ENCODE peak calls at places on chromosome 12, in eight cellular contexts. A is aorta; R is mammary epithelial cell; I is lower lobe of right lung; U is stomach; S is thoracic aorta; L is psoas muscle; J is CD8-positive, alpha-beta memory T cell. F is an unnamed sample. For H3K4me1, the result is how much of the 10 kb centered on the place peaks cover.

GRCh38 chr12:118023461-118023860 is 7.0 kb downstream of the RFC5 start:
- DNase-seq in A (no peak), R (no peak), I (no peak), U (no peak), S (no peak), L (no peak), J (no peak), F (no peak)

GRCh38 chr12:538731-539539 is 79.2 kb downstream of the B4GALNT3 start:
- DNase-seq in A (peak), R (peak), I (peak), U (peak), S (no peak), L (peak), J (peak), F (no peak)

GRCh38 chr12:111069886-111070285 is 149.5 kb upstream of the MYL2 start:
- DNase-seq in A (peak), R (no peak), I (no peak), U (no peak), S (no peak), L (no peak), J (no peak), F (no peak)

GRCh38 chr12:24246921-24247320 is 297.5 kb upstream of the SOX5 start:
- DNase-seq in A (no peak), R (no peak), I (no peak), U (no peak), S (no peak), L (no peak), J (no peak), F (no peak)

GRCh38 chr12:132108211-132108832 is 35.8 kb downstream of the DDX51 start:
- DNase-seq in A (no peak), R (no peak), I (no peak), U (no peak), S (no peak), L (no peak), J (no peak), F (no peak)

GRCh38 chr12:5244513-5244972 is 187.4 kb upstream of the NTF3 start:
- DNase-seq in A (no peak), R (no peak), I (no peak), U (peak), S (no peak), L (no peak), J (no peak), F (no peak)

GRCh38 chr12:51147309-51147708 is 25.6 kb downstream of the TFCP2 start:
- DNase-seq in A (no peak), R (no peak), I (no peak), U (no peak), S (no peak), L (no peak), J (no peak), F (no peak)

GRCh38 chr12:98968896-98969295 is 323.8 kb downstream of the APAF1 start:
- DNase-seq in A (no peak), R (no peak), I (no peak), U (no peak), S (no peak), L (no peak), J (no peak), F (no peak)

GRCh38 chr12:122411537-122411936 is 10.9 kb downstream of the CLIP1 start:
- DNase-seq in A (no peak), R (no peak), I (no peak), U (no peak), S (no peak), L (no peak), J (no peak), F (no peak)

GRCh38 chr12:123761841-123762714 is at the start of gene DNAH10:
- DNase-seq in A (no peak), R (no peak), I (peak), U (no peak), S (no peak), L (no peak), J (peak), F (no peak)

GRCh38 chr12:131779027-131779426 is 49.2 kb upstream of the MMP17 start:
- DNase-seq in A (no peak), R (no peak), I (no peak), U (no peak), S (no peak), L (no peak), J (no peak), F (no peak)

GRCh38 chr12:2411011-2411410 is 358.2 kb downstream of the CACNA1C start:
- DNase-seq in A (no peak), R (no peak), I (no peak), U (no peak), S (no peak), L (no peak), J (no peak), F (no peak)

GRCh38 chr12:57750561-57751431 is 1.3 kb downstream of the CDK4 start:
- DNase-seq in A (no peak), R (no peak), I (no peak), U (no peak), S (no peak), L (no peak), J (no peak), F (no peak)

GRCh38 chr12:90510948-90511347 is 444.0 kb downstream of the CCER1 start:
- DNase-seq in A (no peak), R (peak), I (no peak), U (no peak), S (no peak), L (no peak), J (no peak), F (no peak)

GRCh38 chr12:94595152-94595551 is 55.2 kb downstream of the TMCC3 start:
- DNase-seq in A (no peak), R (peak), I (no peak), U (no peak), S (no peak), L (no peak), J (no peak), F (no peak)

GRCh38 chr12:95942532-95943230 is at the start of gene CCDC38:
- DNase-seq in A (peak), R (peak), I (peak), U (peak), S (peak), L (peak), J (peak), F (no peak)

GRCh38 chr12:103093499-103094106 is 136.1 kb downstream of the ASCL1 start:
- DNase-seq in A (no peak), R (no peak), I (no peak), U (peak), S (no peak), L (no peak), J (no peak), F (no peak)

GRCh38 chr12:7019043-7019569 is 830 bp upstream of the LPCAT3 start:
- DNase-seq in A (no peak), R (no peak), I (no peak), U (no peak), S (no peak), L (no peak), J (no peak), F (no peak)

GRCh38 chr12:8452976-8453616 is 2.7 kb upstream of the CLEC6A start:
- DNase-seq in A (no peak), R (no peak), I (peak), U (no peak), S (no peak), L (no peak), J (no peak), F (no peak)

GRCh38 chr12:9711664-9712063 is 21.2 kb downstream of the CLECL1 start:
- DNase-seq in A (no peak), R (no peak), I (no peak), U (no peak), S (no peak), L (no peak), J (no peak), F (no peak)

GRCh38 chr12:47825239-47825639 is 5.5 kb upstream of the HDAC7 start:
- DNase-seq in A (peak), R (no peak), I (peak), U (peak), S (no peak), L (peak), J (no peak), F (no peak)

GRCh38 chr12:9707864-9708808 is 24.8 kb downstream of the CLECL1 start:
- DNase-seq in A (peak), R (peak), I (peak), U (peak), S (no peak), L (peak), J (peak), F (no peak)

GRCh38 chr12:62543741-62544140 is 77.1 kb downstream of the MON2 start:
- DNase-seq in A (no peak), R (no peak), I (no peak), U (no peak), S (no peak), L (no peak), J (no peak), F (no peak)

GRCh38 chr12:23949212-23950010 is at the start of gene SOX5:
- DNase-seq in A (peak), R (no peak), I (peak), U (peak), S (no peak), L (peak), J (no peak), F (no peak)

GRCh38 chr12:27284751-27285150 is 40.7 kb downstream of the STK38L start:
- DNase-seq in A (no peak), R (no peak), I (no peak), U (no peak), S (no peak), L (no peak), J (no peak), F (no peak)

GRCh38 chr12:64001439-64001838 is 156.9 kb downstream of the SRGAP1 start:
- DNase-seq in A (no peak), R (peak), I (no peak), U (no peak), S (no peak), L (no peak), J (no peak), F (no peak)

GRCh38 chr12:8676651-8677050 is 14.0 kb upstream of the MFAP5 start:
- DNase-seq in A (no peak), R (no peak), I (no peak), U (no peak), S (no peak), L (no peak), J (no peak), F (no peak)

GRCh38 chr12:131907379-131908081 is 13.1 kb downstream of the ULK1 start:
- DNase-seq in A (no peak), R (no peak), I (no peak), U (no peak), S (no peak), L (no peak), J (no peak), F (no peak)

GRCh38 chr12:51901121-51901812 is 6.0 kb upstream of the ACVRL1 start:
- DNase-seq in A (peak), R (no peak), I (no peak), U (no peak), S (no peak), L (no peak), J (no peak), F (no peak)

DNA sequence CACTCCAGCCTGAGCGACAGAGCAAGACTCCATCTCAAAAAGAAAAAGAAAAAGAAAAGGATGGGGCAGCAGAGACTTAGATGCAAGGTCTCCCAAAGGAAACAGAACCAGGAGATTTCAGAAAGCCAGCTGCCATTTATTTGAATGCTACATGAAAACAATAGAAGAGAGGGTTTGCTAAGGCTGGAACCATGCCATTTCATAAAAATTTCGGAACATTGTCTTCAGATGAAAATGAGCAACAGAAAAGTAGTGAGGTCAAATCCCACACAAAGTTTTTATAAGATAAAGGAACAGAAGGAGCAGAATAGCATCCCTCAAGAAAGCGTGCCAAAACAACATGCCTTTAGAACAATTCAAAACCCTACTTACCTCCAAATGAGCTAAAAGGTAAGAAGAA is 175.3 kb downstream of the ETV6 start:
- DNase-seq in A (no peak), R (no peak), I (no peak), U (no peak), S (no peak), L (no peak), J (no peak), F (no peak)
- H3K4me1 ChIP-seq in A (under half), R (under half), I (under half), U (half or more), S (under half), L (under half), J (under half), F (under half)

GRCh38 chr12:69330475-69331473 is 17.4 kb upstream of the LYZ start:
- DNase-seq in A (no peak), R (no peak), I (peak), U (peak), S (no peak), L (no peak), J (peak), F (no peak)

GRCh38 chr12:69332815-69333358 is 15.3 kb upstream of the LYZ start:
- DNase-seq in A (no peak), R (no peak), I (no peak), U (peak), S (no peak), L (no peak), J (no peak), F (no peak)

GRCh38 chr12:69331482-69331845 is 16.7 kb upstream of the LYZ start:
- DNase-seq in A (no peak), R (no peak), I (no peak), U (no peak), S (no peak), L (no peak), J (no peak), F (no peak)

GRCh38 chr12:69334138-69334537 is 14.0 kb upstream of the LYZ start:
- DNase-seq in A (no peak), R (no peak), I (no peak), U (no peak), S (no peak), L (no peak), J (peak), F (no peak)

DNA sequence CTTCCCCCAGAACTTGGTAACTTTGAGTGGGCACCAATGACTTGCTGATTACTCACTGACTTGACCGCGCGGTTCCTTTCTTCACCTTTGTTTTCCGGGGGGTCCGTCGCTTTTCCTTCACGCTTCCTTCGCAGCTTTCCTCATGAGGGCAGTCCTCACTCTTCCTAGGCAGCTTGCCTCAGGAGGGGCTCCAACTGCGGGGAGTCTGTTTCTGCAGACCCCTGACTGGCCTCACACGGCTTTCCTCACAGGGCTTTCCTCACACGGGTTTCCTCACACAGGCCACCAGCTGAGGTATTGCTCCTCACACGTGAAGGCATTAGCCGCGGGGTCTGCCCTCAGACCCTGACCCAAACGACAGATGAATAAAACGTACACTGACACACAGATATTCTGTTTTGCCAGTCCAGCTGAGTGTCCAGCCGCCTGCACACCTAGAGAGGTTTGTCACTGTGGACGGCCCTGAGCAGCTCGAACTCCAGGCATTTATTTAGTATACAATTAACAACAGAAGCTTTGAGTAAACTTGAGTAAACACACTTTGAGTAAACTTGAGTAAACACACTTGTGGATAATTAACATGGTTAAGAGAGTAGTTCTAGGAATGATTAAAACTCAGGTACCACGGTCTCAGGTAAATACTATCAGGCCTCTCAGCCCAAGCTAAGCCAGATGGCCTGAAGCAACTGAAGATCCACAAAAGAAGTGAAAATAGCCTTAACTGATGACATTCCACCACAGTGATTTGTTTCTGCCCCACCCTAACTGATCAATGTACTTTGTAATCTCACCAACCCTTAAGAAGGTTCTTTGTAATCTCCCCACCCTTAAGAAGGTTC is 16.1 kb upstream of the LYZ start:
- DNase-seq in A (no peak), R (no peak), I (no peak), U (no peak), S (no peak), L (no peak), J (no peak), F (peak)
- H3K4me1 ChIP-seq in A (under half), R (under half), I (under half), U (under half), S (under half), L (under half), J (under half), F (under half)

DNA sequence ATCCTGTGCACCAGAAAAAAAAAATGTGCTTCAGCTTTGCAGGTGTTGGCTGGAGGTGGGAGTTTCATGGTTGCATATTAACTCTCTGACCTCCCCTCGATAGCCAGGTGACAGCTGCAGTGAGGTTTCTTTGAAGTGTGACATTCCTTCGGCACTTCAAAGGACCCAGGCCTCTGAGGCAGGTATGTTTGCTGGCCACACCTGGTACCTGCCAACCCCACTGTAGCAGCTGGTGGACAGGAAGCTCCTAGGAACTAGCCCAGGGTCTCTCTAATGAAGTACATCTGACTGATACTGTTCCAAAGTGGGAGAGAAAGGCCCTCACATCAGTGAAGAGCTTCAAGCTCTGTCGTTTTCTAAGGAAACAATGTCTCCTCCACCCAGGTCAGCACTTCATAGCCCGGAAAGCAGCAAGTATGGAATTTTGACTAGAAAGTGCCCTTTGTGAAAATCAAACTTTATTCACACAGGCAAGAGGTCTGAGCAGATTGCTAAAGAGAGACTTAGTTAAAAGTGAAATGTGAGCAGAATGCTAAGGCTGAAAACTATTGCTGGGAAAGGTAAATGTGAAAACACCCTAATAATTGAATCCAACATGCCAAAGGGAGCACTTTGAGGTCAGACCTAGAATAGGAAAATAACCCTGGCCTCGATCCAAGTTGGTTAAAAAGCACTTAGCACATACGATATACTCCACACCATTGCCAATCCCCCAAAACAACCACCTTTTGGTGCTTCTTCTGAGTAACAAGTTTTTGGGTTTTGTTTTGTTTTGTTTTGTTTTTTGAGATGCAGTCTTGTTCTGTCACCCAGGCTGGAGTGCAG is 71.3 kb downstream of the PHLDA1 start:
- DNase-seq in A (no peak), R (no peak), I (no peak), U (peak), S (no peak), L (no peak), J (no peak), F (no peak)
- H3K4me1 ChIP-seq in A (under half), R (under half), I (under half), U (under half), S (under half), L (under half), J (under half), F (under half)

DNA sequence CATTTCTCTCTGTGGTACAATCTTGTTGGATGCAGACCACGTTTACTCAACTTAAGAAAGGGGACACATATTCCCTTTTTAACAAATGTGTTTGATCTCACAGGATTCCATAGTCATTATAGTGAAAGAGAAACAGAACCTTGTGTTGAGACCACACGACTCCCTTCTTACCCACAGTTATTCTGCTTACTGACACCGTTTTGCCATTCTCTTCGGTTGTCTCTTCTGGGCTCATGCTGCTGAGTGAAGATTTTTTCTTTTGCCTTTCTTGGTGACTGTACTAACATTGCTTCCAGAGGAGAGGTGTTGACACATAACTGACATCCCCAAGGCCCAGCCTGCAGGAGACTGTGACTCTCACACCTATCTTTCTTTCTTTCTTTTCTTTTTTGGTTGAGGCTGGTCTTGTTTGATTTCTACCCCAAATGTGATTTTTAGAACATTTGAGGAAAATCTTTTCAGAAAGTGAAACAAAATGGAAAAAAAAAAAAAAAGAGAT is 61.2 kb upstream of the OTOGL start:
- DNase-seq in A (no peak), R (no peak), I (no peak), U (no peak), S (no peak), L (no peak), J (no peak), F (no peak)
- H3K4me1 ChIP-seq in A (under half), R (under half), I (under half), U (under half), S (under half), L (under half), J (under half), F (under half)

DNA sequence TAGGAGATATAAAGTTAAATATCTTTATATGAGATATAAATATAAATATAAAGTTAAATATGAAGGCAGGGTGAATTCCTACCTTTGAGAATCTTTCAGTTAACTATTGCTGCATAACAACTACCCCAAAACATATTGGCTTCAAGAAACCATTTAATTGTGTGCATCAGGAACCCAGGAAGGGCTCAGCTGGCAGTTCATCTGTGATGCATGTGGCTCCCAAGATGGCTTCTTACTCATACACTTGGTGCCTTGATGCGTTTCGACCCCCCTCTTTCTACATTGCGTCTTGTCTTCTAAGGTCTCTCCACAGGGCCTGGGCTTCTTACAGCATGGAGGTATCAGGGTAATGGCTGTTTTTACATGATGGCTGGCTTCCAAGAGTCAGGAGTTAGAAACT is 253.9 kb upstream of the CRY1 start:
- DNase-seq in A (no peak), R (no peak), I (no peak), U (no peak), S (no peak), L (no peak), J (no peak), F (no peak)
- H3K4me1 ChIP-seq in A (under half), R (half or more), I (under half), U (under half), S (under half), L (under half), J (under half), F (under half)

GRCh38 chr12:107326237-107326636 is 232.9 kb upstream of the CRY1 start:
- DNase-seq in A (no peak), R (no peak), I (no peak), U (no peak), S (no peak), L (no peak), J (no peak), F (no peak)
- H3K4me1 ChIP-seq in A (under half), R (under half), I (under half), U (under half), S (under half), L (under half), J (half or more), F (under half)

F was measured in keratinocyte.